ENCODE peak calls at places on chromosomes 4 and X, in eight cellular contexts. One of them, this sample, is unnamed.

GRCh38 chr4:127501103-127501502 is 131.7 kb upstream of the INTU start:
- DNase-seq in lung: no peak
- DNase-seq in stimulated activated CD4-positive, alpha-beta T cell treated with anti-CD3 and anti-CD28 coated beads, Interleukin-12 subunit alpha, Interleukin-12 subunit beta, amount 100 ng/mL, for 4 hours: no peak
- DNase-seq in epithelial cell of esophagus: peak
- DNase-seq in HS-27A: no peak
- DNase-seq in Caco-2: no peak
- DNase-seq in keratinocyte: no peak
- DNase-seq in NCI-H510A treated with DMSO at 0.1 percent for 48 hours: no peak
- DNase-seq in this sample: no peak

GRCh38 chrX:120262781-120263719 is 12.4 kb downstream of the ZBTB33 start:
- DNase-seq in Caco-2: no peak
- DNase-seq in HS-27A: no peak
- DNase-seq in epithelial cell of esophagus: no peak
- DNase-seq in lung: no peak
- DNase-seq in stimulated activated CD4-positive, alpha-beta T cell treated with anti-CD3 and anti-CD28 coated beads, Interleukin-12 subunit alpha, Interleukin-12 subunit beta, amount 100 ng/mL, for 4 hours: no peak
- DNase-seq in keratinocyte: no peak
- DNase-seq in NCI-H510A treated with DMSO at 0.1 percent for 48 hours: no peak
- DNase-seq in this sample: no peak

GRCh38 chr4:187668683-187669082 is 326.9 kb upstream of the ZFP42 start:
- DNase-seq in HS-27A: no peak
- DNase-seq in NCI-H510A treated with DMSO at 0.1 percent for 48 hours: no peak
- DNase-seq in keratinocyte: no peak
- DNase-seq in lung: no peak
- DNase-seq in epithelial cell of esophagus: peak
- DNase-seq in Caco-2: no peak
- DNase-seq in stimulated activated CD4-positive, alpha-beta T cell treated with anti-CD3 and anti-CD28 coated beads, Interleukin-12 subunit alpha, Interleukin-12 subunit beta, amount 100 ng/mL, for 4 hours: no peak
- DNase-seq in this sample: no peak

GRCh38 chr4:47074836-47075235 is 43.5 kb downstream of the GABRB1 start:
- DNase-seq in keratinocyte: no peak
- DNase-seq in HS-27A: no peak
- DNase-seq in NCI-H510A treated with DMSO at 0.1 percent for 48 hours: no peak
- DNase-seq in stimulated activated CD4-positive, alpha-beta T cell treated with anti-CD3 and anti-CD28 coated beads, Interleukin-12 subunit alpha, Interleukin-12 subunit beta, amount 100 ng/mL, for 4 hours: no peak
- DNase-seq in epithelial cell of esophagus: no peak
- DNase-seq in lung: no peak
- DNase-seq in Caco-2: no peak
- DNase-seq in this sample: no peak

GRCh38 chr4:114038762-114039392 is 59.4 kb upstream of the ARSJ start:
- DNase-seq in NCI-H510A treated with DMSO at 0.1 percent for 48 hours: no peak
- DNase-seq in epithelial cell of esophagus: no peak
- DNase-seq in stimulated activated CD4-positive, alpha-beta T cell treated with anti-CD3 and anti-CD28 coated beads, Interleukin-12 subunit alpha, Interleukin-12 subunit beta, amount 100 ng/mL, for 4 hours: no peak
- DNase-seq in HS-27A: no peak
- DNase-seq in Caco-2: no peak
- DNase-seq in keratinocyte: no peak
- DNase-seq in lung: no peak
- DNase-seq in this sample: no peak

GRCh38 chr4:139786494-139787354 is 121.1 kb downstream of the MGST2 start:
- DNase-seq in lung: no peak
- DNase-seq in HS-27A: no peak
- DNase-seq in NCI-H510A treated with DMSO at 0.1 percent for 48 hours: no peak
- DNase-seq in Caco-2: no peak
- DNase-seq in stimulated activated CD4-positive, alpha-beta T cell treated with anti-CD3 and anti-CD28 coated beads, Interleukin-12 subunit alpha, Interleukin-12 subunit beta, amount 100 ng/mL, for 4 hours: no peak
- DNase-seq in epithelial cell of esophagus: peak
- DNase-seq in keratinocyte: no peak
- DNase-seq in this sample: no peak

GRCh38 chrX:85836868-85837267 is 210.5 kb downstream of the CHM start:
- DNase-seq in HS-27A: no peak
- DNase-seq in lung: no peak
- DNase-seq in stimulated activated CD4-positive, alpha-beta T cell treated with anti-CD3 and anti-CD28 coated beads, Interleukin-12 subunit alpha, Interleukin-12 subunit beta, amount 100 ng/mL, for 4 hours: no peak
- DNase-seq in Caco-2: no peak
- DNase-seq in keratinocyte: no peak
- DNase-seq in epithelial cell of esophagus: peak
- DNase-seq in NCI-H510A treated with DMSO at 0.1 percent for 48 hours: no peak
- DNase-seq in this sample: no peak

GRCh38 chr4:8119877-8120276 is 38.7 kb downstream of the ABLIM2 start:
- DNase-seq in NCI-H510A treated with DMSO at 0.1 percent for 48 hours: no peak
- DNase-seq in keratinocyte: no peak
- DNase-seq in stimulated activated CD4-positive, alpha-beta T cell treated with anti-CD3 and anti-CD28 coated beads, Interleukin-12 subunit alpha, Interleukin-12 subunit beta, amount 100 ng/mL, for 4 hours: no peak
- DNase-seq in Caco-2: no peak
- DNase-seq in HS-27A: no peak
- DNase-seq in lung: no peak
- DNase-seq in epithelial cell of esophagus: no peak
- DNase-seq in this sample: no peak

GRCh38 chr4:41157009-41157408 is 57.3 kb downstream of the APBB2 start:
- DNase-seq in stimulated activated CD4-positive, alpha-beta T cell treated with anti-CD3 and anti-CD28 coated beads, Interleukin-12 subunit alpha, Interleukin-12 subunit beta, amount 100 ng/mL, for 4 hours: no peak
- DNase-seq in keratinocyte: no peak
- DNase-seq in epithelial cell of esophagus: no peak
- DNase-seq in Caco-2: no peak
- DNase-seq in NCI-H510A treated with DMSO at 0.1 percent for 48 hours: no peak
- DNase-seq in HS-27A: no peak
- DNase-seq in lung: no peak
- DNase-seq in this sample: no peak

GRCh38 chr4:145734576-145735329 is 54.8 kb downstream of the C4orf51 start:
- DNase-seq in keratinocyte: peak
- DNase-seq in Caco-2: no peak
- DNase-seq in HS-27A: peak
- DNase-seq in NCI-H510A treated with DMSO at 0.1 percent for 48 hours: no peak
- DNase-seq in lung: peak
- DNase-seq in stimulated activated CD4-positive, alpha-beta T cell treated with anti-CD3 and anti-CD28 coated beads, Interleukin-12 subunit alpha, Interleukin-12 subunit beta, amount 100 ng/mL, for 4 hours: no peak
- DNase-seq in epithelial cell of esophagus: peak
- DNase-seq in this sample: no peak

This sample was measured in Jurkat, Clone E6-1.